ENCODE peak calls at places on chromosomes 12 and 14, in six cellular contexts. U is upper lobe of left lung, O is K562, R is GM23338, K is HepG2, V is Panc1. B is an unnamed sample. For H3K4me1, the result is how much of the 10 kb centered on the place peaks cover.

GRCh38 chr12:66901136-66901932 is 222.5 kb upstream of the GRIP1 start:
- ATAC-seq in K (no peak), O (no peak), V (no peak), R (no peak), U (peak), B (no peak)

GRCh38 chr12:82803201-82803600 is 116.5 kb downstream of the TMTC2 start:
- ATAC-seq in U (no peak), O (no peak), V (no peak), K (no peak), R (no peak), B (no peak)

GRCh38 chr14:61565836-61566536 is 129.3 kb upstream of the HIF1A start:
- ATAC-seq in U (no peak), V (no peak), R (no peak), O (no peak), K (no peak), B (no peak)

GRCh38 chr12:54352022-54352531 is 12.2 kb downstream of the GPR84 start:
- ATAC-seq in K (no peak), U (peak), O (peak), V (no peak), R (peak), B (peak)

GRCh38 chr12:43278268-43278832 is 273.7 kb downstream of the ADAMTS20 start:
- ATAC-seq in O (no peak), K (no peak), V (no peak), U (no peak), R (no peak), B (no peak)

GRCh38 chr12:55499810-55500252 is 7.7 kb downstream of the OR6C68 start:
- ATAC-seq in O (peak), R (no peak), K (peak), U (no peak), V (no peak), B (no peak)

GRCh38 chr14:102565331-102565887 is 27.0 kb upstream of the RCOR1 start:
- ATAC-seq in O (no peak), K (no peak), R (no peak), U (peak), V (no peak), B (no peak)

GRCh38 chr12:84619053-84619452 is 293.5 kb downstream of the SLC6A15 start:
- ATAC-seq in K (no peak), R (no peak), O (no peak), V (no peak), U (no peak), B (no peak)

GRCh38 chr12:9719835-9720234 is 13.1 kb downstream of the CLECL1 start:
- ATAC-seq in R (no peak), K (no peak), O (no peak), U (no peak), V (no peak), B (no peak)

GRCh38 chr12:112340983-112341840 is 41.0 kb downstream of the HECTD4 start:
- ATAC-seq in K (no peak), R (no peak), V (peak), O (no peak), U (no peak), B (no peak)

GRCh38 chr14:90578283-90578985 is 181.6 kb downstream of the CALM1 start:
- ATAC-seq in R (no peak), K (no peak), U (no peak), V (no peak), O (no peak), B (no peak)

GRCh38 chr12:53589915-53590314 is 36.3 kb downstream of the ATF7 start:
- ATAC-seq in V (no peak), K (no peak), O (no peak), U (no peak), R (no peak), B (no peak)

GRCh38 chr12:51357374-51358047 is 11.0 kb upstream of the CELA1 start:
- ATAC-seq in U (no peak), R (no peak), K (no peak), V (no peak), O (no peak), B (no peak)

GRCh38 chr12:64577046-64577445 is 33.2 kb upstream of the RASSF3 start:
- ATAC-seq in O (no peak), K (no peak), R (no peak), V (no peak), U (no peak), B (no peak)

GRCh38 chr12:96195845-96196451 is 1.8 kb downstream of the ELK3 start:
- ATAC-seq in O (peak), R (peak), K (no peak), U (peak), V (peak), B (no peak)

GRCh38 chr14:101077511-101078074 is 174.1 kb upstream of the RTL1 start:
- ATAC-seq in V (no peak), K (no peak), U (no peak), O (no peak), R (peak), B (no peak)

GRCh38 chr14:99479903-99480855 is 480 bp downstream of the SETD3 start:
- ATAC-seq in V (peak), U (peak), R (peak), O (no peak), K (no peak), B (no peak)

GRCh38 chr12:87280356-87280755 is 748.8 kb downstream of the C12orf50 start:
- ATAC-seq in K (no peak), O (no peak), U (no peak), R (no peak), V (no peak), B (no peak)

GRCh38 chr12:13695781-13696180 is 285.6 kb downstream of the GRIN2B start:
- ATAC-seq in O (no peak), R (no peak), U (no peak), V (no peak), K (no peak), B (no peak)

GRCh38 chr12:13686243-13686642 is 295.2 kb downstream of the GRIN2B start:
- ATAC-seq in V (no peak), K (no peak), R (no peak), U (no peak), O (no peak), B (no peak)

GRCh38 chr12:13692332-13692731 is 289.1 kb downstream of the GRIN2B start:
- ATAC-seq in U (no peak), O (no peak), V (no peak), K (no peak), R (no peak), B (no peak)

GRCh38 chr12:13687633-13688032 is 293.8 kb downstream of the GRIN2B start:
- ATAC-seq in U (no peak), K (no peak), V (no peak), R (no peak), O (no peak), B (no peak)

DNA sequence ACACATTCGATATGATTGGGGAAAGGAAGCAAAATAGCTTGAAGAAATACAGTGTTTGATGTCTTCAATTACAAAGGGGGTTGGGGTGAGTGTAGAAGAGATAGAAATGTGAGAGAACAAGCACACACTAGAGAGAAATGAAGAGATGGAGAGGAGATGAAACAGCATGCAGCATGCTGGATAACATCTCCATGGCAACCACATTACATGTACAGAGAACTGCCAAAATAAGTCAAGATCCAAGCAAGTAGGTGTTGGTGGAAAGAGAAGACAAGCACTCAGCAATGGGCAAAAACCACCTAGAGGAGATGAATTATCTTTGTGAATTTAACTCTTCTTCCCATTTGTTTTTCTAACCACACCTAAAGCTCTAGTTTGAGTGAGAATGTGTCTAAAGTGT is 289.8 kb downstream of the GRIN2B start:
- ATAC-seq in K (no peak), V (no peak), O (no peak), R (no peak), U (no peak), B (no peak)
- TF ChIP-seq POLR2AphosphoS5 in K (no peak), V (no peak), O (no peak), R (no peak), U (no peak), B (no peak)

GRCh38 chr12:5276327-5276880 is 155.5 kb upstream of the NTF3 start:
- ATAC-seq in O (no peak), V (no peak), K (no peak), R (peak), U (no peak), B (no peak)
- H3K4me1 ChIP-seq in O (under half), V (under half), K (under half), R (under half), U (under half), B (under half)

GRCh38 chr12:57844725-57845477 is 1.6 kb downstream of the CTDSP2 start:
- ATAC-seq in K (peak), V (peak), O (peak), U (peak), R (peak), B (peak)

GRCh38 chr12:57845478-57846284 is 848 bp downstream of the CTDSP2 start:
- ATAC-seq in U (peak), V (peak), O (peak), R (peak), K (peak), B (peak)

GRCh38 chr12:57848208-57848607 is 1.7 kb upstream of the CTDSP2 start:
- ATAC-seq in O (no peak), K (no peak), R (no peak), U (no peak), V (no peak), B (no peak)

GRCh38 chr12:57846577-57847319 is at the start of gene CTDSP2:
- ATAC-seq in R (peak), U (peak), K (peak), O (peak), V (peak), B (peak)

DNA sequence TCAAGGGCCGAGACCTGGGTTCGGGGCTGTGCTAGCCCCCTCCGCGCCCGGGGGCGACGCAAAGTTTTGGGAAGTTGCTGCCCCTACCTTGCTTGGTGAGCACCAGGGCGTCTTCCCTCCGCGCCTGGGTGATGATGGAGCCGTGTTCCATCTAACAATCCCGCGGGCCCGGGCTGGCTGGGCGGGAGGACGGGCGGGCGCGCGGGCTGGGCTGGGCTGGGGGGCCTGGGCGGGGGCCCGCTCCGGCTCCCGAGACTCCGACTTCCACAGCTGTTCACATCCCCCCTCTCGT is 298 bp downstream of the CTDSP2 start:
- ATAC-seq in R (peak), U (peak), K (peak), V (peak), O (peak), B (peak)
- TF ChIP-seq POLR2AphosphoS5 in R (no peak), U (no peak), K (no peak), V (no peak), O (no peak), B (no peak)

GRCh38 chr12:123396543-123396942 is 12.6 kb downstream of the KMT5A start:
- ATAC-seq in U (no peak), R (no peak), V (no peak), O (no peak), K (no peak), B (no peak)
- H3K4me1 ChIP-seq in U (under half), R (under half), V (under half), O (under half), K (under half), B (under half)

GRCh38 chr14:68379510-68380303 is 413.2 kb downstream of the ZFP36L1 start:
- ATAC-seq in R (no peak), O (no peak), K (no peak), V (no peak), U (no peak), B (no peak)
- TF ChIP-seq POLR2AphosphoS5 in R (no peak), O (no peak), K (no peak), V (no peak), U (no peak), B (no peak)

GRCh38 chr12:62260733-62261683 is 804 bp downstream of the USP15 start:
- ATAC-seq in U (peak), V (peak), K (peak), O (peak), R (peak), B (no peak)
- H3K4me1 ChIP-seq in U (under half), V (under half), K (under half), O (under half), R (under half), B (half or more)

GRCh38 chr12:11773889-11774677 is 124.6 kb downstream of the ETV6 start:
- ATAC-seq in R (no peak), K (no peak), U (peak), O (no peak), V (no peak), B (peak)
- TF ChIP-seq POLR2AphosphoS5 in R (no peak), K (no peak), U (no peak), O (no peak), V (no peak), B (no peak)